ENCODE peak calls at places on chromosomes 13 and 19, in five cellular contexts. One of them, this sample, is unnamed.

GRCh38 chr13:110790371-110790770 is 76.9 kb downstream of the ING1 start:
- DNase-seq in left ventricle myocardium superior: no peak
- DNase-seq in cardiac fibroblast: no peak
- DNase-seq in T-helper 1 cell: no peak
- DNase-seq in NCI-H446: no peak
- DNase-seq in this sample: no peak

GRCh38 chr13:74274946-74275345 is 140.7 kb upstream of the KLF12 start:
- DNase-seq in cardiac fibroblast: no peak
- DNase-seq in T-helper 1 cell: no peak
- DNase-seq in left ventricle myocardium superior: no peak
- DNase-seq in NCI-H446: no peak
- DNase-seq in this sample: no peak

GRCh38 chr19:52196256-52196967 is 6.6 kb downstream of the PPP2R1A start:
- DNase-seq in NCI-H446: no peak
- DNase-seq in cardiac fibroblast: no peak
- DNase-seq in T-helper 1 cell: no peak
- DNase-seq in left ventricle myocardium superior: no peak
- DNase-seq in this sample: no peak

GRCh38 chr19:14343286-14343685 is 38.0 kb upstream of the ADGRE5 start:
- DNase-seq in left ventricle myocardium superior: no peak
- DNase-seq in T-helper 1 cell: no peak
- DNase-seq in NCI-H446: no peak
- DNase-seq in cardiac fibroblast: no peak
- DNase-seq in this sample: no peak

GRCh38 chr19:47003611-47003935 is 16.1 kb upstream of the NPAS1 start:
- DNase-seq in NCI-H446: no peak
- DNase-seq in T-helper 1 cell: no peak
- DNase-seq in left ventricle myocardium superior: no peak
- DNase-seq in cardiac fibroblast: no peak
- DNase-seq in this sample: no peak

GRCh38 chr13:32581177-32581786 is 5.0 kb upstream of the PDS5B start:
- DNase-seq in left ventricle myocardium superior: no peak
- DNase-seq in T-helper 1 cell: no peak
- DNase-seq in cardiac fibroblast: peak; percentile 61
- DNase-seq in NCI-H446: no peak
- DNase-seq in this sample: no peak

GRCh38 chr13:37476874-37477273 is 121.7 kb downstream of the POSTN start:
- DNase-seq in left ventricle myocardium superior: no peak
- DNase-seq in cardiac fibroblast: peak; percentile 51
- DNase-seq in T-helper 1 cell: no peak
- DNase-seq in NCI-H446: no peak
- DNase-seq in this sample: no peak

GRCh38 chr19:13621413-13621812 is 115.1 kb upstream of the CACNA1A start:
- DNase-seq in left ventricle myocardium superior: no peak
- DNase-seq in cardiac fibroblast: peak; percentile 93
- DNase-seq in T-helper 1 cell: no peak
- DNase-seq in NCI-H446: no peak
- DNase-seq in this sample: peak; percentile 97

GRCh38 chr13:44305845-44306244 is 67.8 kb upstream of the SERP2 start:
- DNase-seq in T-helper 1 cell: no peak
- DNase-seq in NCI-H446: no peak
- DNase-seq in cardiac fibroblast: peak; percentile 32
- DNase-seq in left ventricle myocardium superior: no peak
- DNase-seq in this sample: no peak

GRCh38 chr13:97222934-97223710 is 989 bp downstream of the MBNL2 start:
- DNase-seq in T-helper 1 cell: no peak
- DNase-seq in left ventricle myocardium superior: no peak
- DNase-seq in NCI-H446: no peak
- DNase-seq in cardiac fibroblast: peak; percentile 24
- DNase-seq in this sample: no peak

GRCh38 chr13:100529666-100530065 is 58.9 kb downstream of the GGACT start:
- DNase-seq in NCI-H446: no peak
- DNase-seq in cardiac fibroblast: no peak
- DNase-seq in T-helper 1 cell: no peak
- DNase-seq in left ventricle myocardium superior: no peak
- DNase-seq in this sample: no peak

GRCh38 chr13:95784161-95784880 is 107.4 kb downstream of the DNAJC3 start:
- DNase-seq in NCI-H446: no peak
- DNase-seq in T-helper 1 cell: no peak
- DNase-seq in left ventricle myocardium superior: no peak
- DNase-seq in cardiac fibroblast: peak; percentile 66
- DNase-seq in this sample: peak; percentile 60

GRCh38 chr13:48630291-48630690 is 23.4 kb upstream of the CYSLTR2 start:
- DNase-seq in NCI-H446: no peak
- DNase-seq in cardiac fibroblast: no peak
- DNase-seq in left ventricle myocardium superior: no peak
- DNase-seq in T-helper 1 cell: no peak
- DNase-seq in this sample: no peak

GRCh38 chr13:90918551-90918950 is 428.9 kb upstream of the MIR17HG start:
- DNase-seq in left ventricle myocardium superior: no peak
- DNase-seq in NCI-H446: no peak
- DNase-seq in T-helper 1 cell: no peak
- DNase-seq in cardiac fibroblast: peak; percentile 3
- DNase-seq in this sample: no peak

GRCh38 chr19:9597027-9597426 is 12.7 kb upstream of the ZNF121 start:
- DNase-seq in T-helper 1 cell: no peak
- DNase-seq in cardiac fibroblast: peak; percentile 94
- DNase-seq in NCI-H446: no peak
- DNase-seq in left ventricle myocardium superior: no peak
- DNase-seq in this sample: peak; percentile 77

GRCh38 chr19:9586764-9587163 is 2.5 kb upstream of the ZNF121 start:
- DNase-seq in cardiac fibroblast: peak; percentile 84
- DNase-seq in left ventricle myocardium superior: peak; percentile 49
- DNase-seq in NCI-H446: peak; percentile 25
- DNase-seq in T-helper 1 cell: peak; percentile 52
- DNase-seq in this sample: peak; percentile 25

GRCh38 chr19:13748169-13748884 is 16.0 kb upstream of the MRI1 start:
- DNase-seq in left ventricle myocardium superior: no peak
- DNase-seq in NCI-H446: no peak
- DNase-seq in T-helper 1 cell: no peak
- DNase-seq in cardiac fibroblast: peak; percentile 65
- DNase-seq in this sample: peak; percentile 43

This sample was measured in stromal cell of bone marrow.